ENCODE peak calls at places on chromosomes 3 and 15, in seven cellular contexts. E is neuronal stem cell, R is mesendoderm, W is H9, Q is IMR-90, F is H1, L is trophoblast cell. M is an unnamed sample.

GRCh38 chr3:5376761-5377160 is 189.3 kb downstream of the EDEM1 start:
- DNase-seq in E (no peak), R (peak), W (peak), Q (no peak), F (peak), L (no peak), M (no peak)

GRCh38 chr3:11556851-11557644 is 86.7 kb downstream of the VGLL4 start:
- DNase-seq in E (no peak), R (no peak), W (no peak), Q (peak), F (no peak), L (no peak), M (peak)

GRCh38 chr3:183626877-183627594 is 8.4 kb upstream of the KLHL24 start:
- DNase-seq in E (no peak), R (no peak), W (no peak), Q (no peak), F (no peak), L (peak), M (no peak)

GRCh38 chr3:197750396-197750831 is 731 bp downstream of the FYTTD1 start:
- DNase-seq in E (peak), R (peak), W (peak), Q (peak), F (no peak), L (peak), M (peak)

GRCh38 chr15:52870015-52870414 is 79.9 kb upstream of the ONECUT1 start:
- DNase-seq in E (no peak), R (no peak), W (no peak), Q (no peak), F (no peak), L (no peak), M (no peak)

GRCh38 chr15:60704129-60704528 is 225.2 kb upstream of the ICE2 start:
- DNase-seq in E (no peak), R (no peak), W (no peak), Q (no peak), F (no peak), L (no peak), M (no peak)

GRCh38 chr3:72591522-72592421 is 256.5 kb downstream of the SHQ1 start:
- DNase-seq in E (peak), R (peak), W (no peak), Q (peak), F (peak), L (peak), M (peak)

GRCh38 chr15:92047900-92048299 is 194.4 kb downstream of the SLCO3A1 start:
- DNase-seq in E (no peak), R (no peak), W (no peak), Q (no peak), F (no peak), L (no peak), M (no peak)

GRCh38 chr3:72818092-72818721 is 30.0 kb downstream of the SHQ1 start:
- DNase-seq in E (no peak), R (peak), W (no peak), Q (peak), F (no peak), L (no peak), M (peak)

GRCh38 chr3:46943237-46944187 is 33.0 kb downstream of the CCDC12 start:
- DNase-seq in E (no peak), R (no peak), W (no peak), Q (no peak), F (no peak), L (no peak), M (no peak)

GRCh38 chr3:106746286-106746685 is 631.0 kb upstream of the CCDC54 start:
- DNase-seq in E (no peak), R (no peak), W (no peak), Q (no peak), F (no peak), L (no peak), M (no peak)

GRCh38 chr15:74400915-74401757 is 32.6 kb downstream of the SEMA7A start:
- DNase-seq in E (no peak), R (no peak), W (no peak), Q (no peak), F (no peak), L (no peak), M (no peak)

GRCh38 chr15:85854345-85855097 is 59.8 kb upstream of the KLHL25 start:
- DNase-seq in E (peak), R (peak), W (peak), Q (peak), F (no peak), L (no peak), M (peak)

GRCh38 chr3:133662256-133662773 is 574 bp upstream of the TOPBP1 start:
- DNase-seq in E (no peak), R (peak), W (peak), Q (peak), F (no peak), L (no peak), M (peak)

GRCh38 chr15:22891426-22892210 is 53.2 kb downstream of the NIPA2 start:
- DNase-seq in E (no peak), R (no peak), W (no peak), Q (no peak), F (no peak), L (no peak), M (no peak)

GRCh38 chr3:120284702-120285507 is at the start of gene GPR156:
- DNase-seq in E (no peak), R (peak), W (peak), Q (no peak), F (no peak), L (no peak), M (peak)

GRCh38 chr15:52331490-52332240 is 36.1 kb upstream of the MYO5C start:
- DNase-seq in E (no peak), R (peak), W (no peak), Q (peak), F (no peak), L (peak), M (peak)

GRCh38 chr3:67090472-67090871 is 92.4 kb downstream of the KBTBD8 start:
- DNase-seq in E (no peak), R (no peak), W (no peak), Q (peak), F (no peak), L (no peak), M (peak)

GRCh38 chr3:175002732-175003143 is 143.6 kb downstream of the NAALADL2 start:
- DNase-seq in E (no peak), R (no peak), W (no peak), Q (peak), F (no peak), L (peak), M (peak)

GRCh38 chr3:7787871-7788828 is 713.5 kb upstream of the LMCD1 start:
- DNase-seq in E (no peak), R (peak), W (no peak), Q (no peak), F (no peak), L (no peak), M (no peak)

GRCh38 chr15:83068054-83068453 is 1.0 kb upstream of the BTBD1 start:
- DNase-seq in E (no peak), R (no peak), W (no peak), Q (no peak), F (no peak), L (no peak), M (no peak)

GRCh38 chr3:37016903-37017302 is 23.6 kb downstream of the MLH1 start:
- DNase-seq in E (no peak), R (no peak), W (no peak), Q (no peak), F (no peak), L (no peak), M (no peak)

GRCh38 chr3:37014620-37015019 is 21.3 kb downstream of the MLH1 start:
- DNase-seq in E (no peak), R (no peak), W (no peak), Q (no peak), F (no peak), L (no peak), M (no peak)

GRCh38 chr3:37017683-37018082 is 24.4 kb downstream of the MLH1 start:
- DNase-seq in E (no peak), R (no peak), W (no peak), Q (no peak), F (no peak), L (no peak), M (no peak)

DNA sequence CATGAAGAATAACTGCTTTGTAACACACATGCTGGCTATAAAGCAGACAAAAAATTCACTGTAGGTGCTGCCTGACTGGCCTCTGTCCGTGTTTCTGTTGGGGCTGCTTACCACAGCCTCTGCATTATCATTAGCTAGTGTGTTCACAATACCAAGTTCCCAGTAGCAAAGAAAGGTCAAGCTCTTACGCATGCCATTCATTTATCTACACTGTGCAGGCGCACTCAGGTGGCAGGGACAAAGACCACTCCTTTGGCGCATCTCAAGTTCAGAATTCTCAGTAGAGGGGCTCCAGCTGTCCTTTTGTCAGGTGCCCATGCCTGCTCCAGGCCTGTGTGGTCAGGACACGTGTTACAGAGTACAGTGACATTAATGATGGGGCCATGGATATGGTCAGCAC is 22.3 kb downstream of the MLH1 start:
- DNase-seq in E (no peak), R (no peak), W (no peak), Q (no peak), F (no peak), L (no peak), M (no peak)
- H2AK5ac ChIP-seq in E (no peak), R (no peak), W (no peak), Q (no peak), F (no peak), L (no peak), M (no peak)

GRCh38 chr15:26561994-26562730 is 210.7 kb downstream of the GABRB3 start:
- DNase-seq in E (no peak), R (no peak), W (no peak), Q (no peak), F (no peak), L (no peak), M (no peak)
- H3K4me2 ChIP-seq in E (no peak), R (no peak), W (no peak), Q (no peak), F (no peak), L (no peak), M (no peak)

GRCh38 chr15:58889363-58889762 is 44.1 kb downstream of the SLTM start:
- DNase-seq in E (no peak), R (no peak), W (no peak), Q (no peak), F (no peak), L (no peak), M (no peak)
- H2AK5ac ChIP-seq in E (no peak), R (no peak), W (no peak), Q (no peak), F (no peak), L (no peak), M (no peak)

GRCh38 chr3:74651885-74652284 is 37.4 kb upstream of the CNTN3 start:
- DNase-seq in E (no peak), R (no peak), W (no peak), Q (no peak), F (no peak), L (no peak), M (no peak)

GRCh38 chr3:74646094-74646493 is 31.6 kb upstream of the CNTN3 start:
- DNase-seq in E (no peak), R (no peak), W (no peak), Q (no peak), F (no peak), L (no peak), M (no peak)

GRCh38 chr3:74648102-74648501 is 33.6 kb upstream of the CNTN3 start:
- DNase-seq in E (no peak), R (no peak), W (no peak), Q (no peak), F (no peak), L (no peak), M (no peak)

DNA sequence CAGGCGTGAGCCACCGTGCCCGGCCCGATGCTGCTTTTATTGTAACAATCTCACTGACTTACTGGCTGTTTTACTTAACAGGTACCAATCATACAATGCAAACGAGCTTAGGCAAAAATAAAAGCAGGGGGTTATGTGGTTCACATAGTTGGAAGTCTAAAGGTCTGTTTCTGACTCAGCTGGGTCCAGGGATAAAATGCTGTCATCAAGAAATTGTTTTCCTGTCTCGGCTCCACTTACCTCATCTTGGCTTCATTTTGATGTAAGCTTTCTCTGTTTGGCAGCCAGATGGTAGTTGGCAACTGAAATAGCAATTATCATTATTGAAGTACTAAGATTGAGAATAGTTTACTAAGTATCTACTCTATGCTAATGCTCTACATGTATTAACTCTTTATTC is 36.8 kb upstream of the CNTN3 start:
- DNase-seq in E (no peak), R (no peak), W (no peak), Q (peak), F (no peak), L (no peak), M (no peak)
- H3K4me2 ChIP-seq in E (no peak), R (no peak), W (no peak), Q (no peak), F (no peak), L (no peak), M (no peak)

GRCh38 chr3:150202696-150203095 is 205.4 kb upstream of the TSC22D2 start:
- DNase-seq in E (no peak), R (no peak), W (no peak), Q (no peak), F (no peak), L (no peak), M (no peak)

DNA sequence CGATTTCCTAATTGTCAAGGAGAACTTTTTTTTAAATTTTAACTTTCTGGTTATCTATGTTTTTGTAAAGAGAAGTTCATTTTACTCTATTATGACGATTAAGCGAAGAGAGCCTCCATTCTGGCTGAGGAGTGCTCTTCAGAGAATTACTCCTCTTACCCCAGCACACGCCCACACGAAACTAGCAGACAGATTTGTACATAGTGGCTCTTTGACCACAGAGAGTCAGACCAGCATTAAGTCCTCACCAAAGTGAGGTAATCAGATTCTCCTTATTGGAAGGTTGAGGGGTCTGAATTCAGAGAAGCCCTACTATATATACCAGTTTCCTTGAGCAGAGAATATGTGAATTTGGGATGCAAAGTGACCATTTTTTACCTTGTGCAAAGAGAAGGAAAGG is 204.8 kb upstream of the TSC22D2 start:
- DNase-seq in E (no peak), R (no peak), W (no peak), Q (no peak), F (no peak), L (no peak), M (no peak)
- H2AK5ac ChIP-seq in E (no peak), R (no peak), W (no peak), Q (no peak), F (no peak), L (no peak), M (no peak)

DNA sequence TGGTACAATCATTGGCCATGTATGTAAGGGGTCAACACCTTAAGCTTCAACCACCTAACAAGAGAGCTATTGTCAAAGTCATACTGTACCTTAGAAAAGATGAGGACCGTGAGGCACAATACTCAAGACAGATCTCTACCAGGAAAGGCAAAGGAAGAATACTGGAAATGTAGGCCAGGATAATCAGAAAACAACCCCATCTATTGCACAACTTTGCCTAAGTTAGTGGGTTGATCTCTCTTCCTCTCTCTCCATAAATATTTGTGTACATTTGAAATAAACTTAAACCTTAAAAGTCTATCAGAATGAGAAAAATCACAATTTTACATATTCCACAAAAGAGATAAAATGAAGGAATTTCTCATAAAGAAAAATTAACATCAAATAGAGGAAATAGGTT is 556.9 kb downstream of the MECOM start:
- DNase-seq in E (no peak), R (no peak), W (no peak), Q (no peak), F (no peak), L (no peak), M (no peak)
- H3K4me2 ChIP-seq in E (no peak), R (no peak), W (no peak), Q (peak), F (no peak), L (no peak), M (no peak)

DNA sequence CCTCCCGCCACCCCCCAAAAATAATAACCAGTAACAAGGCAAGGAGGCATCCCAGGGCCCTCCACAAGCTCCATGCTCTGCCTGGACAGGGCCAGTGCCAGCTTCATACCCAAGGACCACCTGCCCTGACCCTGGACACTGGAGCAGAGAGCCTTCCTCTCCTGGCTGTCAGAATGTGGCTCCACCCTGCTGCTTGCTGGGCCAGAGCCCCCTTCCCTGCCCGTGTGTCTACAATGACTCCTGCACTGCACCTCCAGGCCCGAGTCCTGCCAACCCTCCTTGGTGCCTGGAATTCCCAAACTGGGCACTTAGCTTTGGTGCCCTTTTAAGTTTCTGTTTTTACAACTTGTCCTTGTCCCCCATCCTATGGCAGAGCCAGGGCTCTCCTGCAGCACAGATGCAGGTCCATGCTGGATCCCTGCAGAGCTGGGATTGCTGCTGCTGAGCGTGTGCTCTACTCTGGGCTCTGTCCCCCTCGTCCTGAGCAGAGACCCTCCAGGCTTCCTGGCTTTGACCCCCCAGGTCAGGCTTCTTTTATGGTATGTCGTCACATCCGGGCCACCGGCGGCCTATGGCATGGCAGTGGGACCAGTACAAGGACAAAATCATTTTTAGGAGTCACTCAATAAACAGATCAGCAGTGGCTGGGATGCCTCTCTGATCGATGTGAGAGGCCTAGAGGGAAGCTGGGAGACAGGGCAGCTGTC is 11.4 kb upstream of the SNRPA1 start:
- DNase-seq in E (no peak), R (no peak), W (peak), Q (no peak), F (no peak), L (no peak), M (no peak)
- H2AK5ac ChIP-seq in E (no peak), R (no peak), W (no peak), Q (no peak), F (no peak), L (no peak), M (no peak)

DNA sequence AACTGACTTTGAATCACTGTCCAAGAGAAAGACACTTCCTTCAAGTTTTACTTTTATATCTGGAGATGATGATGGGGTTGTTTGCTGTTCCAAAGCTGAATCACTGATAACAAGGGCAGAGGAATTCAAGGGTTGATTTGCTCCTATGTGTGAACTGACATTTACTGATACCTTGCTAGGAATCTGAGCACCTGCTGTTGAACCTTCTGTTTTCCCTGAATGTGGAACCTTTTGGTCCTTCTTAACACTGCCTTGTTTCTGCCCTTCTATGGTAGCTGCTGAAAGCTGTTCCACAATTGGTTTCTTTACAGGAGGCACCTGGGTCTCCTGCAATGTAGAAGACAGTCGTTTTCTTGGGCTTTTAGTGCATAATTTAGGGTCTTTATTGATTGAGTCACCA is 102.0 kb upstream of the NEDD4 start:
- DNase-seq in E (no peak), R (no peak), W (no peak), Q (no peak), F (no peak), L (no peak), M (no peak)
- H3K4me2 ChIP-seq in E (no peak), R (no peak), W (no peak), Q (no peak), F (no peak), L (no peak), M (no peak)

GRCh38 chr3:20101041-20101440 is 60.8 kb downstream of the KAT2B start:
- DNase-seq in E (no peak), R (no peak), W (no peak), Q (no peak), F (no peak), L (no peak), M (no peak)
- H2AK5ac ChIP-seq in E (no peak), R (no peak), W (no peak), Q (no peak), F (no peak), L (no peak), M (no peak)

M was measured in mesenchymal stem cell.